ENCODE peak calls at places on chromosomes 12 and 14, in eight cellular contexts. D is fibroblast of lung, U is AG10803, G is gastrocnemius medialis, H is body of pancreas, E is astrocyte of the cerebellum, F is OCI-LY7, A is mucosa of descending colon. C is an unnamed sample.

GRCh38 chr12:25785164-25785563 is 173.3 kb upstream of the RASSF8 start:
- DNase-seq in D (no peak), U (no peak), G (no peak), H (no peak), E (no peak), F (no peak), A (no peak), C (no peak)

GRCh38 chr12:85182699-85183098 is 97.3 kb upstream of the ALX1 start:
- DNase-seq in D (no peak), U (no peak), G (no peak), H (no peak), E (no peak), F (no peak), A (no peak), C (no peak)

GRCh38 chr12:29333178-29333577 is 47.8 kb downstream of the ERGIC2 start:
- DNase-seq in D (no peak), U (no peak), G (no peak), H (no peak), E (no peak), F (no peak), A (no peak), C (no peak)

GRCh38 chr12:57491393-57492280 is 3.8 kb downstream of the MARS1 start:
- DNase-seq in D (no peak), U (no peak), G (no peak), H (no peak), E (no peak), F (peak; percentile 46), A (no peak), C (no peak)

GRCh38 chr14:68337279-68337678 is 455.6 kb downstream of the ZFP36L1 start:
- DNase-seq in D (no peak), U (no peak), G (no peak), H (no peak), E (no peak), F (peak; percentile 40), A (no peak), C (no peak)

GRCh38 chr12:58764100-58764953 is 156.0 kb downstream of the LRIG3 start:
- DNase-seq in D (peak; percentile 70), U (peak; percentile 39), G (no peak), H (no peak), E (peak; percentile 27), F (no peak), A (no peak), C (no peak)

GRCh38 chr12:130826151-130826801 is 12.8 kb downstream of the STX2 start:
- DNase-seq in D (peak; percentile 38), U (peak; percentile 73), G (no peak), H (peak; percentile 37), E (no peak), F (peak; percentile 39), A (peak; percentile 37), C (no peak)

GRCh38 chr14:58479975-58480374 is 52.5 kb downstream of the KIAA0586 start:
- DNase-seq in D (no peak), U (no peak), G (no peak), H (no peak), E (no peak), F (peak; percentile 5), A (no peak), C (no peak)

GRCh38 chr14:30270200-30271161 is 288.5 kb upstream of the G2E3 start:
- DNase-seq in D (peak; percentile 74), U (peak; percentile 77), G (peak; percentile 57), H (peak; percentile 87), E (peak; percentile 69), F (peak; percentile 53), A (peak; percentile 82), C (peak; percentile 27)
- H3K4me3 ChIP-seq in D (no peak overlapping the region), U (peak overlapping the region; percentile 57), G (no peak overlapping the region), H (no peak overlapping the region), E (peak overlapping the region; percentile 33), F (no peak overlapping the region), A (no peak overlapping the region), C (peak overlapping the region; percentile 53)

DNA sequence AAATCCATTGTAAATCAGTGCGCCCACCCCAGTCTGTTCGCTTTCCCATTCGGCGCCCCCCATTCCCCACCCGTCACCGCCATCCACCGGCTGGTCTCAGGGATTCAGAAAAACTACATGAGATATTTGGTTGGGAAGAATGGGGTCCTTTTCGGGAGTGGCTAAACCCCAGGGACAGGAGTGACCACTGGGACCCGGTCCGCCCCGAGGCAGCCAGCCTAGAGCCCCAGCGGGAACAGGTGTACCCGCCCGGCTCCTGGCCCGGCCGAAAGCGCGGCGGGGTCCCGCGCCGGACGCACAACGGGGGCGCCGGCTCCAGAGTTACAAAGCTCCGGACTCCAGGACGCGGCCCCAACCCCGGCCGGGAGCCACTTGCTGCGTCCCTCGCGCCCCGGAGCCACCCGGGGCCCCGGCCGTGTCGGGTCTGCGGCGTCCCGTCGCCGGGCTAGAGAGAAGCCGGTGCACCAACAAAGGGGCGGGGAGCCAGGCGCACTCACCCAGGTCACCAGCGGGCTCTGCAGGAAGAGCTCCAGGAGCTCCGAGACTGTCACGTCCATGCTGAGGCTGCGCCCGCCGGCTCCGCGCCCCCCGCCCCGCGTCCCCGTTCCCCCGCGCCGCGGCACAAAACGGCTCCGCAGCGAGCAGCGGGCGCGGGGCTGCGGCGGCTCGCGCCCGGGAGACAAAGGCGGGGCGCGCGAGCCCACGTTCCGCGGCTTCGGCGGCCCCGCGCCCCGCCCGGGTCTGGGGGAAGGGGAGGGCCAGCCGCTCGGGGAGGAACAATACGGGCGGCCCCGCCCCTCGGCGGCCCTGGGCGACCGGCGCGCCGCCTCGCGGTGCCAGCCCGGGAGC is at the start of gene CCDC88C:
- DNase-seq in D (peak; percentile 20), U (no peak), G (no peak), H (peak; percentile 76), E (no peak), F (peak; percentile 84), A (peak; percentile 82), C (no peak)
- H3K4me3 ChIP-seq in D (no peak within 1 kb of the TSS), U (peak within 1 kb of the TSS; percentile 44), G (peak within 1 kb of the TSS; percentile 53), H (peak within 1 kb of the TSS; percentile 24), E (peak within 1 kb of the TSS; percentile 38), F (peak within 1 kb of the TSS; percentile 89), A (peak within 1 kb of the TSS; percentile 71), C (peak within 1 kb of the TSS; percentile 67)

GRCh38 chr14:103854822-103855733 is 7.7 kb upstream of the PPP1R13B start:
- DNase-seq in D (no peak), U (no peak), G (no peak), H (peak; percentile 70), E (no peak), F (no peak), A (peak; percentile 58), C (no peak)
- H3K4me3 ChIP-seq in D (no peak overlapping the region), U (no peak overlapping the region), G (no peak overlapping the region), H (no peak overlapping the region), E (no peak overlapping the region), F (no peak overlapping the region), A (no peak overlapping the region), C (no peak overlapping the region)

GRCh38 chr12:12819752-12820311 is 6.7 kb downstream of the DDX47 start:
- DNase-seq in D (peak; percentile 99), U (peak; percentile 98), G (no peak), H (no peak), E (peak; percentile 93), F (no peak), A (no peak), C (peak; percentile 19)
- H3K4me3 ChIP-seq in D (no peak overlapping the region), U (no peak overlapping the region), G (no peak overlapping the region), H (no peak overlapping the region), E (no peak overlapping the region), F (no peak overlapping the region), A (no peak overlapping the region), C (peak overlapping the region; percentile 23)

GRCh38 chr14:36070056-36071043 is 106.2 kb downstream of the PTCSC3 start:
- DNase-seq in D (peak; percentile 67), U (peak; percentile 71), G (no peak), H (peak; percentile 79), E (peak; percentile 73), F (peak; percentile 57), A (peak; percentile 66), C (no peak)
- H3K4me3 ChIP-seq in D (no peak overlapping the region), U (no peak overlapping the region), G (no peak overlapping the region), H (no peak overlapping the region), E (no peak overlapping the region), F (no peak overlapping the region), A (no peak overlapping the region), C (no peak overlapping the region)

DNA sequence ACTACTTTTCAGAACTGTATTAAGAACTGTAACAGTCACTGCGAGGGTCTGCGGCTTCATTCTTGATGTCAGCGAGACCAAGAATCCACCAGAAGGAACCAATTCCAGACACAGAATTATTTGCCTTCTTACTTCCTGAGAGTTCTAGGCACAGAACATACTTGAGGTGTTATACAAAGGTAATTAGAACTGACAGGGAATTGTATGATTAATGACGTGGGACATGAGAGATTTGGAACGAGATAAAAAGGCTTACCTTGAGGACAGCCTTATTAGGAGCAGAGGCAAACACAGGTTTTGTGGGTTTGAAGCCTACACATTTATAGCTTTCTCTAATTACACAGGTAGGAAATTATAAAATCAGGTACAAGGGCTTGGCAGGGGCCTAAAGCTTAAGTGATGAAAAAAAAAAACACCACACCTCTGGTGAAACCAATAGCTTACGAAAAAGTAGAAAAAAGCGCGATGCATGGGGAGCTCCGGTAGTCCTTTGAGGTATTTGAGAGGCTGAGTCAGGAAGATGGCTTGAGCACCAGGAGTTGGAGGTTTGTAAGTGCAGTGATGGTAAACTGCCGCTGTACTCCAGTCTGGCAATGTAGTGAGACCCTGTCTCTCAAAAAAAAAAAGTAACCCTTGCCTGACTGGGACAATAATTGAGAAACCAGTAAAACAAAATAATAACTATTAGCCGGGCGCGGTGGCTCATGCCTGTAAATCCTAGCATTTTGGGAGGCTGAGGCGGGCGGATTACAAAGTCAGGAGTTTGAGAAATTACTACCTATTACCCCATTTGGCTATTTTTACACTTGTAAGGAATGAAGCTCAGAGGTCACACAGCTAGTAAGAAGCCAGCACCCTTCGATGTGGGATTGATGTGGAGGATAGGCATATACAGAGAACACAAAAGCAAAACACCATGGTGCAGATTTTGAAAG is 795 bp upstream of the ACOT2 start:
- DNase-seq in D (peak; percentile 71), U (peak; percentile 33), G (no peak), H (no peak), E (no peak), F (no peak), A (peak; percentile 15), C (no peak)
- H3K4me3 ChIP-seq in D (peak overlapping the region; percentile 68), U (peak overlapping the region; percentile 75), G (peak overlapping the region; percentile 71), H (no peak overlapping the region), E (peak overlapping the region; percentile 50), F (peak overlapping the region; percentile 73), A (no peak overlapping the region), C (peak overlapping the region; percentile 88)

GRCh38 chr14:73312697-73313096 is 75.4 kb downstream of the PAPLN start:
- DNase-seq in D (no peak), U (no peak), G (no peak), H (no peak), E (no peak), F (no peak), A (no peak), C (no peak)
- H3K4me3 ChIP-seq in D (no peak overlapping the region), U (no peak overlapping the region), G (no peak overlapping the region), H (no peak overlapping the region), E (no peak overlapping the region), F (no peak overlapping the region), A (no peak overlapping the region), C (no peak overlapping the region)

C was measured in thoracic aorta.